ENCODE peak calls at places on chromosomes 11 and 22, in eight cellular contexts. One of them, this sample, is unnamed.

GRCh38 chr11:95156916-95157568 is 67.4 kb downstream of the ENDOD1 start:
- DNase-seq in neural crest cell: no peak
- DNase-seq in GM12878: no peak
- DNase-seq in upper lobe of right lung: no peak
- DNase-seq in glutamatergic neuron: no peak
- DNase-seq in H9: no peak
- DNase-seq in choroid plexus epithelial cell: no peak
- DNase-seq in lung: no peak
- DNase-seq in this sample: no peak

GRCh38 chr22:20316844-20317401 is 2.9 kb downstream of the DGCR6L start:
- DNase-seq in upper lobe of right lung: no peak
- DNase-seq in choroid plexus epithelial cell: no peak
- DNase-seq in H9: no peak
- DNase-seq in neural crest cell: no peak
- DNase-seq in GM12878: no peak
- DNase-seq in glutamatergic neuron: no peak
- DNase-seq in lung: peak
- DNase-seq in this sample: peak

GRCh38 chr11:16945671-16946469 is 68.3 kb downstream of the PLEKHA7 start:
- DNase-seq in H9: peak
- DNase-seq in neural crest cell: peak
- DNase-seq in lung: peak
- DNase-seq in glutamatergic neuron: peak
- DNase-seq in choroid plexus epithelial cell: peak
- DNase-seq in GM12878: peak
- DNase-seq in upper lobe of right lung: peak
- DNase-seq in this sample: peak

GRCh38 chr22:32879550-32879949 is 78.0 kb downstream of the TIMP3 start:
- DNase-seq in H9: no peak
- DNase-seq in upper lobe of right lung: no peak
- DNase-seq in glutamatergic neuron: no peak
- DNase-seq in lung: no peak
- DNase-seq in GM12878: no peak
- DNase-seq in neural crest cell: no peak
- DNase-seq in choroid plexus epithelial cell: no peak
- DNase-seq in this sample: no peak

GRCh38 chr11:3723014-3723708 is 52.0 kb upstream of the CHRNA10 start:
- DNase-seq in upper lobe of right lung: no peak
- DNase-seq in H9: no peak
- DNase-seq in choroid plexus epithelial cell: peak
- DNase-seq in glutamatergic neuron: no peak
- DNase-seq in lung: no peak
- DNase-seq in neural crest cell: no peak
- DNase-seq in GM12878: no peak
- DNase-seq in this sample: no peak

GRCh38 chr22:49298834-49299750 is 528.6 kb downstream of the BRD1 start:
- DNase-seq in GM12878: no peak
- DNase-seq in glutamatergic neuron: no peak
- DNase-seq in neural crest cell: no peak
- DNase-seq in lung: no peak
- DNase-seq in choroid plexus epithelial cell: no peak
- DNase-seq in upper lobe of right lung: peak
- DNase-seq in H9: peak
- DNase-seq in this sample: no peak

GRCh38 chr11:33515347-33515746 is 185.3 kb downstream of the C11orf91 start:
- DNase-seq in lung: no peak
- DNase-seq in neural crest cell: no peak
- DNase-seq in glutamatergic neuron: no peak
- DNase-seq in upper lobe of right lung: no peak
- DNase-seq in H9: no peak
- DNase-seq in GM12878: no peak
- DNase-seq in choroid plexus epithelial cell: peak
- DNase-seq in this sample: no peak

GRCh38 chr11:65274734-65275682 is 13.2 kb downstream of the POLA2 start:
- DNase-seq in GM12878: no peak
- DNase-seq in H9: peak
- DNase-seq in choroid plexus epithelial cell: peak
- DNase-seq in lung: peak
- DNase-seq in upper lobe of right lung: peak
- DNase-seq in neural crest cell: peak
- DNase-seq in glutamatergic neuron: peak
- DNase-seq in this sample: peak

GRCh38 chr11:105937331-105937730 is 84.7 kb downstream of the MSANTD4 start:
- DNase-seq in lung: no peak
- DNase-seq in choroid plexus epithelial cell: peak
- DNase-seq in GM12878: no peak
- DNase-seq in neural crest cell: no peak
- DNase-seq in glutamatergic neuron: no peak
- DNase-seq in upper lobe of right lung: no peak
- DNase-seq in H9: no peak
- DNase-seq in this sample: no peak

GRCh38 chr22:27347951-27348350 is 453.6 kb downstream of the MN1 start:
- DNase-seq in choroid plexus epithelial cell: no peak
- DNase-seq in upper lobe of right lung: no peak
- DNase-seq in glutamatergic neuron: no peak
- DNase-seq in neural crest cell: no peak
- DNase-seq in GM12878: no peak
- DNase-seq in H9: no peak
- DNase-seq in lung: no peak
- DNase-seq in this sample: no peak

GRCh38 chr11:115181480-115181879 is 322.7 kb downstream of the CADM1 start:
- DNase-seq in neural crest cell: no peak
- DNase-seq in upper lobe of right lung: no peak
- DNase-seq in choroid plexus epithelial cell: no peak
- DNase-seq in H9: no peak
- DNase-seq in lung: no peak
- DNase-seq in glutamatergic neuron: no peak
- DNase-seq in GM12878: no peak
- DNase-seq in this sample: no peak

GRCh38 chr11:66557733-66558326 is 10.6 kb downstream of the CTSF start:
- DNase-seq in glutamatergic neuron: no peak
- DNase-seq in upper lobe of right lung: no peak
- DNase-seq in H9: no peak
- DNase-seq in lung: no peak
- DNase-seq in GM12878: no peak
- DNase-seq in choroid plexus epithelial cell: no peak
- DNase-seq in neural crest cell: no peak
- DNase-seq in this sample: no peak

GRCh38 chr11:64850979-64851567 is 6.6 kb upstream of the CDC42BPG start:
- DNase-seq in H9: peak
- DNase-seq in GM12878: peak
- DNase-seq in choroid plexus epithelial cell: no peak
- DNase-seq in lung: no peak
- DNase-seq in upper lobe of right lung: no peak
- DNase-seq in glutamatergic neuron: no peak
- DNase-seq in neural crest cell: no peak
- DNase-seq in this sample: peak

GRCh38 chr22:48846200-48846599 is 981.5 kb downstream of the BRD1 start:
- DNase-seq in neural crest cell: no peak
- DNase-seq in lung: no peak
- DNase-seq in GM12878: no peak
- DNase-seq in upper lobe of right lung: no peak
- DNase-seq in H9: no peak
- DNase-seq in choroid plexus epithelial cell: no peak
- DNase-seq in glutamatergic neuron: no peak
- DNase-seq in this sample: no peak

GRCh38 chr11:86101941-86102407 is 33.1 kb upstream of the PICALM start:
- DNase-seq in choroid plexus epithelial cell: peak
- DNase-seq in upper lobe of right lung: no peak
- DNase-seq in glutamatergic neuron: no peak
- DNase-seq in neural crest cell: no peak
- DNase-seq in H9: no peak
- DNase-seq in GM12878: no peak
- DNase-seq in lung: no peak
- DNase-seq in this sample: no peak

GRCh38 chr11:122163420-122163819 is 47.4 kb upstream of the BLID start:
- DNase-seq in lung: no peak
- DNase-seq in neural crest cell: no peak
- DNase-seq in upper lobe of right lung: no peak
- DNase-seq in glutamatergic neuron: no peak
- DNase-seq in choroid plexus epithelial cell: peak
- DNase-seq in GM12878: no peak
- DNase-seq in H9: no peak
- DNase-seq in this sample: no peak

GRCh38 chr11:122706261-122706660 is 50.7 kb downstream of the UBASH3B start:
- DNase-seq in neural crest cell: no peak
- DNase-seq in glutamatergic neuron: no peak
- DNase-seq in upper lobe of right lung: no peak
- DNase-seq in H9: no peak
- DNase-seq in choroid plexus epithelial cell: peak
- DNase-seq in GM12878: no peak
- DNase-seq in lung: no peak
- DNase-seq in this sample: no peak

DNA sequence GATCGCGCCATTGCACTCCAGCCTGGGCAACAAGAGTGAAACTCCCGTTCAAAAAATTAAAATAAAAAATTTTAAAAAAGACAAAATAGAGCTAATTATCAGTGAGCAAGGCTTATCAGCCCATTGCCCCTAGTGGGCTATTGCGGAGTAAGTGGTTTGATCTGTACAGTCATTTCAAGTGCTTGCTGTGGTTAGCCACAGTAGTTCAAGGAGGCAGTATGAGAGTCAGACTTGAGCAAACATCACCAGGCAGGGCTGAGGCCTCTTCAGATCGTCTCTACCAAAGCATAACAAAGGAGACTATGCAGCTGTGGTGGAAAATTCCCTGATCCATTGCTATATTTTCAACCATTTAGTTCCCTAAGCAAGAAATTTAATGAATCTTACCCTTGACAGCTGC is 4.3 kb upstream of the SBF2 start:
- DNase-seq in glutamatergic neuron: no peak
- DNase-seq in neural crest cell: no peak
- DNase-seq in lung: no peak
- DNase-seq in GM12878: peak
- DNase-seq in H9: no peak
- DNase-seq in upper lobe of right lung: no peak
- DNase-seq in choroid plexus epithelial cell: peak
- DNase-seq in this sample: no peak
- TF ChIP-seq CTCF in glutamatergic neuron: no peak
- TF ChIP-seq CTCF in neural crest cell: peak
- TF ChIP-seq CTCF in lung: no peak
- TF ChIP-seq CTCF in GM12878: peak
- TF ChIP-seq CTCF in H9: peak
- TF ChIP-seq CTCF in upper lobe of right lung: peak
- TF ChIP-seq CTCF in choroid plexus epithelial cell: peak
- TF ChIP-seq CTCF in this sample: peak

GRCh38 chr11:45405916-45406670 is 120.0 kb upstream of the SYT13 start:
- DNase-seq in GM12878: no peak
- DNase-seq in choroid plexus epithelial cell: peak
- DNase-seq in upper lobe of right lung: peak
- DNase-seq in neural crest cell: no peak
- DNase-seq in glutamatergic neuron: no peak
- DNase-seq in lung: no peak
- DNase-seq in H9: no peak
- DNase-seq in this sample: no peak
- TF ChIP-seq CTCF in GM12878: peak
- TF ChIP-seq CTCF in choroid plexus epithelial cell: peak
- TF ChIP-seq CTCF in upper lobe of right lung: peak
- TF ChIP-seq CTCF in neural crest cell: peak
- TF ChIP-seq CTCF in glutamatergic neuron: peak
- TF ChIP-seq CTCF in lung: no peak
- TF ChIP-seq CTCF in H9: peak
- TF ChIP-seq CTCF in this sample: peak

GRCh38 chr11:77593883-77594282 is 4.1 kb downstream of the AQP11 start:
- DNase-seq in lung: no peak
- DNase-seq in neural crest cell: no peak
- DNase-seq in GM12878: no peak
- DNase-seq in upper lobe of right lung: no peak
- DNase-seq in glutamatergic neuron: no peak
- DNase-seq in choroid plexus epithelial cell: no peak
- DNase-seq in H9: no peak
- DNase-seq in this sample: no peak

GRCh38 chr11:77589521-77590193 is at the start of gene AQP11:
- DNase-seq in GM12878: peak
- DNase-seq in choroid plexus epithelial cell: peak
- DNase-seq in H9: peak
- DNase-seq in upper lobe of right lung: peak
- DNase-seq in neural crest cell: peak
- DNase-seq in lung: peak
- DNase-seq in glutamatergic neuron: peak
- DNase-seq in this sample: peak

GRCh38 chr11:77589181-77589520 is 602 bp upstream of the AQP11 start:
- DNase-seq in upper lobe of right lung: no peak
- DNase-seq in GM12878: no peak
- DNase-seq in glutamatergic neuron: no peak
- DNase-seq in choroid plexus epithelial cell: peak
- DNase-seq in H9: no peak
- DNase-seq in neural crest cell: no peak
- DNase-seq in lung: no peak
- DNase-seq in this sample: no peak

GRCh38 chr11:77592727-77593126 is 3.0 kb downstream of the AQP11 start:
- DNase-seq in choroid plexus epithelial cell: no peak
- DNase-seq in GM12878: no peak
- DNase-seq in neural crest cell: no peak
- DNase-seq in lung: no peak
- DNase-seq in upper lobe of right lung: no peak
- DNase-seq in glutamatergic neuron: no peak
- DNase-seq in H9: no peak
- DNase-seq in this sample: no peak

GRCh38 chr11:77590194-77590591 is 440 bp downstream of the AQP11 start:
- DNase-seq in H9: peak
- DNase-seq in lung: peak
- DNase-seq in neural crest cell: peak
- DNase-seq in GM12878: no peak
- DNase-seq in glutamatergic neuron: peak
- DNase-seq in upper lobe of right lung: no peak
- DNase-seq in choroid plexus epithelial cell: peak
- DNase-seq in this sample: peak
- TF ChIP-seq CTCF in H9: peak
- TF ChIP-seq CTCF in lung: no peak
- TF ChIP-seq CTCF in neural crest cell: peak
- TF ChIP-seq CTCF in GM12878: no peak
- TF ChIP-seq CTCF in glutamatergic neuron: no peak
- TF ChIP-seq CTCF in upper lobe of right lung: no peak
- TF ChIP-seq CTCF in choroid plexus epithelial cell: no peak
- TF ChIP-seq CTCF in this sample: no peak

GRCh38 chr11:62610403-62610802 is 2.2 kb downstream of the EML3 start:
- DNase-seq in neural crest cell: no peak
- DNase-seq in lung: no peak
- DNase-seq in glutamatergic neuron: no peak
- DNase-seq in H9: no peak
- DNase-seq in upper lobe of right lung: no peak
- DNase-seq in choroid plexus epithelial cell: no peak
- DNase-seq in GM12878: no peak
- DNase-seq in this sample: no peak

GRCh38 chr11:62612366-62613274 is at the start of the genes EML3 and ROM1:
- DNase-seq in neural crest cell: peak
- DNase-seq in H9: peak
- DNase-seq in glutamatergic neuron: peak
- DNase-seq in lung: peak
- DNase-seq in choroid plexus epithelial cell: peak
- DNase-seq in upper lobe of right lung: peak
- DNase-seq in GM12878: no peak
- DNase-seq in this sample: peak

GRCh38 chr11:62610814-62611704 is 1.5 kb downstream of the EML3 start:
- DNase-seq in glutamatergic neuron: no peak
- DNase-seq in H9: no peak
- DNase-seq in lung: no peak
- DNase-seq in choroid plexus epithelial cell: no peak
- DNase-seq in neural crest cell: no peak
- DNase-seq in GM12878: no peak
- DNase-seq in upper lobe of right lung: no peak
- DNase-seq in this sample: no peak

GRCh38 chr11:62613275-62613864 is 313 bp downstream of the ROM1 start:
- DNase-seq in lung: no peak
- DNase-seq in glutamatergic neuron: peak
- DNase-seq in choroid plexus epithelial cell: no peak
- DNase-seq in GM12878: no peak
- DNase-seq in upper lobe of right lung: no peak
- DNase-seq in neural crest cell: no peak
- DNase-seq in H9: no peak
- DNase-seq in this sample: no peak

GRCh38 chr11:62611705-62612365 is 740 bp downstream of the EML3 start:
- DNase-seq in upper lobe of right lung: peak
- DNase-seq in GM12878: no peak
- DNase-seq in H9: peak
- DNase-seq in lung: peak
- DNase-seq in glutamatergic neuron: peak
- DNase-seq in choroid plexus epithelial cell: peak
- DNase-seq in neural crest cell: no peak
- DNase-seq in this sample: peak
- TF ChIP-seq CTCF in upper lobe of right lung: peak
- TF ChIP-seq CTCF in GM12878: no peak
- TF ChIP-seq CTCF in H9: no peak
- TF ChIP-seq CTCF in lung: no peak
- TF ChIP-seq CTCF in glutamatergic neuron: no peak
- TF ChIP-seq CTCF in choroid plexus epithelial cell: peak
- TF ChIP-seq CTCF in neural crest cell: no peak
- TF ChIP-seq CTCF in this sample: no peak

This sample was measured in endodermal cell.